ENCODE peak calls at places on chromosome 1, in six cellular contexts. X, V, P, I, C and E are unnamed samples.

GRCh38 chr1:66206563-66207154 is 327.3 kb upstream of the SGIP1 start:
- DNase-seq in C (no peak), P (peak; percentile 40), V (no peak), X (no peak), I (no peak), E (no peak)

GRCh38 chr1:197982266-197982665 is 65.1 kb downstream of the LHX9 start:
- DNase-seq in I (no peak), V (no peak), C (no peak), P (no peak), X (no peak), E (no peak)

GRCh38 chr1:3671371-3672180 is 19.3 kb downstream of the TP73 start:
- DNase-seq in C (no peak), P (peak; percentile 77), V (no peak), I (no peak), X (no peak), E (no peak)

GRCh38 chr1:210325026-210325670 is 3.6 kb upstream of the HHAT start:
- DNase-seq in V (no peak), C (no peak), I (no peak), X (no peak), P (no peak), E (no peak)

GRCh38 chr1:204077979-204078696 is 5.2 kb downstream of the SOX13 start:
- DNase-seq in X (peak; percentile 55), P (no peak), C (no peak), V (no peak), I (no peak), E (no peak)

GRCh38 chr1:17441265-17441992 is 2.0 kb upstream of the RCC2 start:
- DNase-seq in X (peak; percentile 64), V (no peak), C (no peak), P (no peak), I (no peak), E (peak; percentile 38)

GRCh38 chr1:196401454-196401838 is 206.8 kb downstream of the KCNT2 start:
- DNase-seq in C (no peak), P (no peak), X (no peak), I (no peak), V (no peak), E (no peak)

GRCh38 chr1:975896-976683 is 5.8 kb downstream of the PERM1 start:
- DNase-seq in C (peak; percentile 57), X (peak; percentile 87), V (peak; percentile 69), I (peak; percentile 64), P (peak; percentile 94), E (peak; percentile 45)

GRCh38 chr1:61435226-61435625 is 289.7 kb downstream of the TM2D1 start:
- DNase-seq in V (no peak), X (no peak), C (no peak), P (no peak), I (no peak), E (no peak)

GRCh38 chr1:8562881-8563865 is 245.3 kb downstream of the SLC45A1 start:
- DNase-seq in C (no peak), X (no peak), I (no peak), V (no peak), P (no peak), E (no peak)